ENCODE peak calls at places on chromosomes 6 and 20, in eight cellular contexts. One of them, this sample, is unnamed.

GRCh38 chr20:43963872-43964791 is 49.5 kb downstream of the TOX2 start:
- DNase-seq in upper lobe of left lung: no peak
- DNase-seq in RWPE1: no peak
- DNase-seq in mammary epithelial cell: no peak
- DNase-seq in pancreas: no peak
- DNase-seq in breast epithelium: no peak
- DNase-seq in neuronal stem cell: no peak
- DNase-seq in upper lobe of right lung: peak; percentile 65
- DNase-seq in this sample: no peak

GRCh38 chr20:3010985-3011723 is 32.3 kb upstream of the GNRH2 start:
- DNase-seq in upper lobe of left lung: no peak
- DNase-seq in RWPE1: no peak
- DNase-seq in mammary epithelial cell: peak; percentile 68
- DNase-seq in pancreas: no peak
- DNase-seq in breast epithelium: no peak
- DNase-seq in neuronal stem cell: no peak
- DNase-seq in upper lobe of right lung: no peak
- DNase-seq in this sample: no peak

GRCh38 chr20:36092424-36093024 is 62.0 kb upstream of the EPB41L1 start:
- DNase-seq in upper lobe of left lung: peak; percentile 93
- DNase-seq in RWPE1: no peak
- DNase-seq in mammary epithelial cell: no peak
- DNase-seq in pancreas: peak; percentile 67
- DNase-seq in breast epithelium: no peak
- DNase-seq in neuronal stem cell: peak; percentile 48
- DNase-seq in upper lobe of right lung: peak; percentile 81
- DNase-seq in this sample: no peak

GRCh38 chr20:46638367-46639274 is 12.6 kb downstream of the SLC13A3 start:
- DNase-seq in upper lobe of left lung: peak; percentile 64
- DNase-seq in RWPE1: no peak
- DNase-seq in mammary epithelial cell: no peak
- DNase-seq in pancreas: no peak
- DNase-seq in breast epithelium: no peak
- DNase-seq in neuronal stem cell: no peak
- DNase-seq in upper lobe of right lung: no peak
- DNase-seq in this sample: no peak

GRCh38 chr6:109009761-109010612 is 84.7 kb downstream of the SESN1 start:
- DNase-seq in upper lobe of left lung: no peak
- DNase-seq in RWPE1: no peak
- DNase-seq in mammary epithelial cell: no peak
- DNase-seq in pancreas: no peak
- DNase-seq in breast epithelium: no peak
- DNase-seq in neuronal stem cell: no peak
- DNase-seq in upper lobe of right lung: no peak
- DNase-seq in this sample: no peak

GRCh38 chr6:148535976-148536375 is 193.3 kb downstream of the SASH1 start:
- DNase-seq in upper lobe of left lung: no peak
- DNase-seq in RWPE1: no peak
- DNase-seq in mammary epithelial cell: no peak
- DNase-seq in pancreas: no peak
- DNase-seq in breast epithelium: no peak
- DNase-seq in neuronal stem cell: no peak
- DNase-seq in upper lobe of right lung: no peak
- DNase-seq in this sample: no peak

GRCh38 chr6:82987416-82987815 is 78.2 kb downstream of the UBE3D start:
- DNase-seq in upper lobe of left lung: no peak
- DNase-seq in RWPE1: no peak
- DNase-seq in mammary epithelial cell: no peak
- DNase-seq in pancreas: no peak
- DNase-seq in breast epithelium: no peak
- DNase-seq in neuronal stem cell: no peak
- DNase-seq in upper lobe of right lung: no peak
- DNase-seq in this sample: no peak

GRCh38 chr6:127554435-127555006 is 22.5 kb upstream of the C6orf58 start:
- DNase-seq in upper lobe of left lung: no peak
- DNase-seq in RWPE1: peak; percentile 55
- DNase-seq in mammary epithelial cell: peak; percentile 41
- DNase-seq in pancreas: no peak
- DNase-seq in breast epithelium: no peak
- DNase-seq in neuronal stem cell: peak; percentile 14
- DNase-seq in upper lobe of right lung: no peak
- DNase-seq in this sample: no peak

GRCh38 chr6:23659125-23659524 is 466.9 kb upstream of the NRSN1 start:
- DNase-seq in upper lobe of left lung: no peak
- DNase-seq in RWPE1: no peak
- DNase-seq in mammary epithelial cell: no peak
- DNase-seq in pancreas: no peak
- DNase-seq in breast epithelium: no peak
- DNase-seq in neuronal stem cell: peak; percentile 43
- DNase-seq in upper lobe of right lung: no peak
- DNase-seq in this sample: peak; percentile 4

GRCh38 chr6:136508701-136509387 is 41.4 kb downstream of the MAP7 start:
- DNase-seq in upper lobe of left lung: no peak
- DNase-seq in RWPE1: peak; percentile 10
- DNase-seq in mammary epithelial cell: peak; percentile 71
- DNase-seq in pancreas: no peak
- DNase-seq in breast epithelium: no peak
- DNase-seq in neuronal stem cell: no peak
- DNase-seq in upper lobe of right lung: no peak
- DNase-seq in this sample: no peak

GRCh38 chr6:89596056-89596455 is 42.5 kb downstream of the LYRM2 start:
- DNase-seq in upper lobe of left lung: no peak
- DNase-seq in RWPE1: no peak
- DNase-seq in mammary epithelial cell: no peak
- DNase-seq in pancreas: no peak
- DNase-seq in breast epithelium: no peak
- DNase-seq in neuronal stem cell: no peak
- DNase-seq in upper lobe of right lung: no peak
- DNase-seq in this sample: no peak

GRCh38 chr6:44261581-44261980 is 3.8 kb downstream of the NFKBIE start:
- DNase-seq in upper lobe of left lung: peak; percentile 53
- DNase-seq in RWPE1: no peak
- DNase-seq in mammary epithelial cell: no peak
- DNase-seq in pancreas: no peak
- DNase-seq in breast epithelium: no peak
- DNase-seq in neuronal stem cell: no peak
- DNase-seq in upper lobe of right lung: no peak
- DNase-seq in this sample: no peak
- H3K27ac ChIP-seq in upper lobe of left lung: no peak overlapping the region
- H3K27ac ChIP-seq in RWPE1: no peak overlapping the region
- H3K27ac ChIP-seq in mammary epithelial cell: no peak overlapping the region
- H3K27ac ChIP-seq in pancreas: no peak overlapping the region
- H3K27ac ChIP-seq in breast epithelium: no peak overlapping the region
- H3K27ac ChIP-seq in neuronal stem cell: no peak overlapping the region
- H3K27ac ChIP-seq in upper lobe of right lung: no peak overlapping the region
- H3K27ac ChIP-seq in this sample: no peak overlapping the region

GRCh38 chr6:133787122-133787521 is 101.8 kb upstream of the TCF21 start:
- DNase-seq in upper lobe of left lung: no peak
- DNase-seq in RWPE1: no peak
- DNase-seq in mammary epithelial cell: no peak
- DNase-seq in pancreas: no peak
- DNase-seq in breast epithelium: no peak
- DNase-seq in neuronal stem cell: no peak
- DNase-seq in upper lobe of right lung: no peak
- DNase-seq in this sample: no peak
- H3K27ac ChIP-seq in upper lobe of left lung: no peak overlapping the region
- H3K27ac ChIP-seq in RWPE1: no peak overlapping the region
- H3K27ac ChIP-seq in mammary epithelial cell: no peak overlapping the region
- H3K27ac ChIP-seq in pancreas: no peak overlapping the region
- H3K27ac ChIP-seq in breast epithelium: no peak overlapping the region
- H3K27ac ChIP-seq in neuronal stem cell: no peak overlapping the region
- H3K27ac ChIP-seq in upper lobe of right lung: no peak overlapping the region
- H3K27ac ChIP-seq in this sample: no peak overlapping the region

DNA sequence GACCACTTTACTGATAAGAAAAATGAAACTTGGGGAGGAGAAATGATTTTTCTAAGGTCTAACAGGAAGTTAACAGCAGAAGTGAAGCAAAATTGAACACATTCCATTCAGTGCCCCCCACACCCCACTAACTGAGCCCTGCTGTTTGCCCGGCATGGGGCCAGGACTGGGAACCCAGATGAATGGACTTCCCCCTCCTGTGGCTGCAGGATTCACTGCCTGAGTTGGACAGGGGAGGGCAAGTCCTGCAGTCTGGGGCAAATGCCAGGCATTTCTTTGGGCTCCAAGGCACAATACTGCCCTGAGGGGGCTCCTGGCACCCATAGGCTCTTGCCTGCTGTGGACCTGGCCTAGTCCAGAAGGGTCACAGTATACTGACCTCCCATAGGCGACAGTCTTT is 28.3 kb downstream of the FYN start:
- DNase-seq in upper lobe of left lung: no peak
- DNase-seq in RWPE1: no peak
- DNase-seq in mammary epithelial cell: no peak
- DNase-seq in pancreas: no peak
- DNase-seq in breast epithelium: no peak
- DNase-seq in neuronal stem cell: no peak
- DNase-seq in upper lobe of right lung: no peak
- DNase-seq in this sample: no peak
- H3K27ac ChIP-seq in upper lobe of left lung: peak overlapping the region; percentile 46
- H3K27ac ChIP-seq in RWPE1: no peak overlapping the region
- H3K27ac ChIP-seq in mammary epithelial cell: no peak overlapping the region
- H3K27ac ChIP-seq in pancreas: no peak overlapping the region
- H3K27ac ChIP-seq in breast epithelium: no peak overlapping the region
- H3K27ac ChIP-seq in neuronal stem cell: peak overlapping the region; percentile 85
- H3K27ac ChIP-seq in upper lobe of right lung: peak overlapping the region; percentile 38
- H3K27ac ChIP-seq in this sample: peak overlapping the region; percentile 50

GRCh38 chr6:43838276-43839036 is 68.4 kb downstream of the VEGFA start:
- DNase-seq in upper lobe of left lung: no peak
- DNase-seq in RWPE1: peak; percentile 50
- DNase-seq in mammary epithelial cell: peak; percentile 20
- DNase-seq in pancreas: peak; percentile 57
- DNase-seq in breast epithelium: peak; percentile 24
- DNase-seq in neuronal stem cell: no peak
- DNase-seq in upper lobe of right lung: no peak
- DNase-seq in this sample: no peak
- H3K27ac ChIP-seq in upper lobe of left lung: peak overlapping the region; percentile 0
- H3K27ac ChIP-seq in RWPE1: no peak overlapping the region
- H3K27ac ChIP-seq in mammary epithelial cell: no peak overlapping the region
- H3K27ac ChIP-seq in pancreas: peak overlapping the region; percentile 50
- H3K27ac ChIP-seq in breast epithelium: no peak overlapping the region
- H3K27ac ChIP-seq in neuronal stem cell: no peak overlapping the region
- H3K27ac ChIP-seq in upper lobe of right lung: peak overlapping the region; percentile 25
- H3K27ac ChIP-seq in this sample: no peak overlapping the region

This sample was measured in caudate nucleus.